ENCODE peak calls at places on chromosome 3, in seven cellular contexts. U is naive thymus-derived CD8-positive, alpha-beta T cell; B is sciatic nerve; T is pancreas; D is Right ventricle myocardium superior; I is activated naive CD8-positive, alpha-beta T cell treated with anti-CD3 and anti-CD28 coated beads, Interleukin-2, amount 10 ng/mL, durations not matched to agents 7 days and 5 days; Q is central memory CD8-positive, alpha-beta T cell. A is an unnamed sample.

GRCh38 chr3:17433866-17434265 is 308.6 kb downstream of the TBC1D5 start:
- ATAC-seq in U (no peak), B (no peak), T (no peak), D (no peak), I (no peak), Q (no peak), A (no peak)

GRCh38 chr3:197882580-197882979 is 67.4 kb upstream of the RPL35A start:
- ATAC-seq in U (no peak), B (no peak), T (no peak), D (no peak), I (no peak), Q (no peak), A (peak; percentile 50)

GRCh38 chr3:190375250-190375649 is 12.7 kb upstream of the CLDN16 start:
- ATAC-seq in U (no peak), B (no peak), T (no peak), D (no peak), I (no peak), Q (no peak), A (peak; percentile 42)

GRCh38 chr3:31695280-31696008 is 162.7 kb downstream of the STT3B start:
- ATAC-seq in U (peak; percentile 30), B (no peak), T (peak; percentile 65), D (no peak), I (no peak), Q (no peak), A (no peak)

GRCh38 chr3:97863775-97864174 is 42.0 kb downstream of the CRYBG3 start:
- ATAC-seq in U (no peak), B (no peak), T (no peak), D (peak; percentile 46), I (no peak), Q (no peak), A (no peak)

GRCh38 chr3:149401926-149402310 is 24.5 kb upstream of the TM4SF1 start:
- ATAC-seq in U (no peak), B (no peak), T (peak; percentile 50), D (no peak), I (no peak), Q (no peak), A (no peak)

GRCh38 chr3:129173206-129173605 is 10.5 kb downstream of the CNBP start:
- ATAC-seq in U (no peak), B (no peak), T (no peak), D (peak; percentile 54), I (no peak), Q (no peak), A (no peak)

GRCh38 chr3:177705976-177706866 is 508.9 kb upstream of the TBL1XR1 start:
- ATAC-seq in U (no peak), B (peak; percentile 95), T (peak; percentile 30), D (peak; percentile 97), I (no peak), Q (no peak), A (no peak)

GRCh38 chr3:114405202-114405601 is 111.4 kb downstream of the TIGIT start:
- ATAC-seq in U (no peak), B (no peak), T (no peak), D (no peak), I (no peak), Q (no peak), A (no peak)

GRCh38 chr3:43215684-43216336 is 70.5 kb upstream of the SNRK start:
- ATAC-seq in U (peak; percentile 62), B (no peak), T (peak; percentile 14), D (no peak), I (peak; percentile 57), Q (no peak), A (peak; percentile 31)

GRCh38 chr3:150429767-150430166 is 21.7 kb downstream of the TSC22D2 start:
- ATAC-seq in U (no peak), B (no peak), T (no peak), D (no peak), I (no peak), Q (no peak), A (no peak)

GRCh38 chr3:89380006-89380405 is 272.6 kb downstream of the EPHA3 start:
- ATAC-seq in U (no peak), B (no peak), T (no peak), D (no peak), I (no peak), Q (no peak), A (peak; percentile 64)

GRCh38 chr3:52831500-52832301 is 1.2 kb upstream of the ITIH4 start:
- ATAC-seq in U (no peak), B (peak; percentile 35), T (peak; percentile 43), D (peak; percentile 4), I (no peak), Q (no peak), A (peak; percentile 49)

GRCh38 chr3:106326941-106327765 is 458.3 kb upstream of the CBLB start:
- ATAC-seq in U (no peak), B (no peak), T (no peak), D (no peak), I (no peak), Q (no peak), A (no peak)

GRCh38 chr3:154144825-154145465 is 23.8 kb downstream of the ARHGEF26 start:
- ATAC-seq in U (no peak), B (no peak), T (no peak), D (no peak), I (no peak), Q (no peak), A (no peak)

A was measured in esophagus mucosa.